ENCODE peak calls at places on chromosomes 16 and 17, in eight cellular contexts. A, I, K, J, Z, H, U and R are unnamed samples.

GRCh38 chr17:21511368-21512195 is 135.4 kb downstream of the KCNJ12 start:
- DNase-seq in A (peak), I (peak), K (peak), J (peak), Z (peak), H (peak), U (peak), R (peak)

GRCh38 chr17:82966415-82966814 is 113.0 kb upstream of the METRNL start:
- DNase-seq in A (no peak), I (no peak), K (no peak), J (no peak), Z (no peak), H (no peak), U (no peak), R (no peak)

GRCh38 chr17:48816438-48816773 is 623 bp downstream of the TTLL6 start:
- DNase-seq in A (no peak), I (no peak), K (no peak), J (no peak), Z (no peak), H (no peak), U (no peak), R (no peak)

GRCh38 chr16:1532081-1532760 is 1.2 kb upstream of the TMEM204 start:
- DNase-seq in A (no peak), I (peak), K (no peak), J (no peak), Z (no peak), H (no peak), U (no peak), R (no peak)

GRCh38 chr17:6684881-6685767 is 28.0 kb downstream of the SLC13A5 start:
- DNase-seq in A (no peak), I (no peak), K (no peak), J (no peak), Z (no peak), H (no peak), U (no peak), R (no peak)

GRCh38 chr16:11260596-11260966 is 4.6 kb upstream of the SOCS1 start:
- DNase-seq in A (no peak), I (no peak), K (no peak), J (no peak), Z (no peak), H (no peak), U (no peak), R (no peak)

GRCh38 chr17:66506641-66507040 is 204.2 kb downstream of the PRKCA start:
- DNase-seq in A (peak), I (no peak), K (no peak), J (no peak), Z (no peak), H (no peak), U (no peak), R (no peak)

GRCh38 chr17:37098910-37099664 is 150.3 kb downstream of the AATF start:
- DNase-seq in A (no peak), I (no peak), K (no peak), J (peak), Z (no peak), H (no peak), U (no peak), R (no peak)

GRCh38 chr17:62573480-62574117 is 53.9 kb upstream of the MRC2 start:
- DNase-seq in A (no peak), I (no peak), K (no peak), J (no peak), Z (no peak), H (no peak), U (no peak), R (no peak)

GRCh38 chr17:33964344-33964979 is 290.6 kb upstream of the CCL2 start:
- DNase-seq in A (no peak), I (no peak), K (no peak), J (no peak), Z (no peak), H (peak), U (no peak), R (no peak)

GRCh38 chr16:27476240-27476639 is 73.5 kb downstream of the GTF3C1 start:
- DNase-seq in A (no peak), I (no peak), K (no peak), J (no peak), Z (no peak), H (no peak), U (no peak), R (no peak)

GRCh38 chr17:14469971-14470370 is 169.1 kb downstream of the HS3ST3B1 start:
- DNase-seq in A (no peak), I (no peak), K (no peak), J (no peak), Z (no peak), H (no peak), U (no peak), R (no peak)

GRCh38 chr17:73519011-73519410 is 125.2 kb downstream of the SDK2 start:
- DNase-seq in A (no peak), I (no peak), K (no peak), J (no peak), Z (no peak), H (no peak), U (no peak), R (no peak)

GRCh38 chr17:82052638-82053059 is 951 bp downstream of the GPS1 start:
- DNase-seq in A (no peak), I (no peak), K (no peak), J (no peak), Z (no peak), H (no peak), U (no peak), R (no peak)

GRCh38 chr17:80261159-80261894 is 675 bp downstream of the RNF213 start:
- DNase-seq in A (peak), I (peak), K (peak), J (no peak), Z (peak), H (peak), U (peak), R (peak)

GRCh38 chr17:16150251-16150859 is 65.0 kb downstream of the NCOR1 start:
- DNase-seq in A (peak), I (no peak), K (no peak), J (no peak), Z (no peak), H (no peak), U (no peak), R (no peak)

GRCh38 chr17:44899074-44899782 is at the start of gene EFTUD2:
- DNase-seq in A (peak), I (peak), K (peak), J (peak), Z (peak), H (peak), U (peak), R (peak)

GRCh38 chr16:23929237-23929636 is 93.5 kb downstream of the PRKCB start:
- DNase-seq in A (no peak), I (no peak), K (no peak), J (no peak), Z (no peak), H (no peak), U (no peak), R (no peak)

GRCh38 chr17:35745749-35746320 is 7.2 kb downstream of the GAS2L2 start:
- DNase-seq in A (no peak), I (no peak), K (no peak), J (no peak), Z (no peak), H (no peak), U (no peak), R (no peak)

GRCh38 chr17:17304521-17304985 is 1.4 kb downstream of the NT5M start:
- DNase-seq in A (no peak), I (no peak), K (no peak), J (no peak), Z (no peak), H (peak), U (no peak), R (no peak)

GRCh38 chr16:84794626-84795025 is 25.2 kb upstream of the CRISPLD2 start:
- DNase-seq in A (no peak), I (no peak), K (no peak), J (no peak), Z (no peak), H (no peak), U (no peak), R (no peak)

GRCh38 chr16:84791088-84791487 is 28.7 kb upstream of the CRISPLD2 start:
- DNase-seq in A (peak), I (no peak), K (no peak), J (peak), Z (no peak), H (no peak), U (no peak), R (no peak)

GRCh38 chr16:84800118-84800517 is 19.7 kb upstream of the CRISPLD2 start:
- DNase-seq in A (no peak), I (no peak), K (no peak), J (no peak), Z (no peak), H (no peak), U (no peak), R (no peak)

GRCh38 chr16:84791501-84791900 is 28.3 kb upstream of the CRISPLD2 start:
- DNase-seq in A (no peak), I (no peak), K (no peak), J (peak), Z (no peak), H (no peak), U (no peak), R (no peak)

GRCh38 chr16:84795338-84796053 is 24.3 kb upstream of the CRISPLD2 start:
- DNase-seq in A (peak), I (peak), K (no peak), J (peak), Z (no peak), H (no peak), U (no peak), R (no peak)
- H3K4me3 ChIP-seq in A (peak), I (no peak), K (no peak), J (no peak), Z (no peak), H (no peak), U (no peak), R (no peak)

DNA sequence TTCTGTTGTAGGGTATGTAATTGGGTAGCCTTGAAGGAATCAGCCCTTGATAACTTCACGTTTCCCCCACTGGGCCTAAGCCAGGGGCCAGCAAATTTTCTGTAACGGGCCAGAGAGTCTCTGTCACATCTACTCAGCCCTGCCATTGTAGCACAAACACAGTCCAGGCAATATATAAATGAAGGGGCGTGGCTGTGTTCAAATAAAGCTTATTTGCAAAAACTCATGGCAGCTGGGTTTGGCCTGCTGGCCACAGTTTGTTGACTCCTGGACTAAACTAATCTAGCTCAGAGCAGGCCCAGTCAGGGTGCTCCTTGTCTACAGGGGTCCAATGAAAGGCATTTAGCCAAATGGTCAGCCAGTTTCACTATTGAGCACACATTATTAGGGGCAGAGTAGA is 141.6 kb downstream of the CCDC182 start:
- DNase-seq in A (no peak), I (no peak), K (no peak), J (no peak), Z (no peak), H (no peak), U (no peak), R (no peak)
- H3K4me3 ChIP-seq in A (no peak), I (no peak), K (no peak), J (no peak), Z (no peak), H (no peak), U (no peak), R (no peak)

DNA sequence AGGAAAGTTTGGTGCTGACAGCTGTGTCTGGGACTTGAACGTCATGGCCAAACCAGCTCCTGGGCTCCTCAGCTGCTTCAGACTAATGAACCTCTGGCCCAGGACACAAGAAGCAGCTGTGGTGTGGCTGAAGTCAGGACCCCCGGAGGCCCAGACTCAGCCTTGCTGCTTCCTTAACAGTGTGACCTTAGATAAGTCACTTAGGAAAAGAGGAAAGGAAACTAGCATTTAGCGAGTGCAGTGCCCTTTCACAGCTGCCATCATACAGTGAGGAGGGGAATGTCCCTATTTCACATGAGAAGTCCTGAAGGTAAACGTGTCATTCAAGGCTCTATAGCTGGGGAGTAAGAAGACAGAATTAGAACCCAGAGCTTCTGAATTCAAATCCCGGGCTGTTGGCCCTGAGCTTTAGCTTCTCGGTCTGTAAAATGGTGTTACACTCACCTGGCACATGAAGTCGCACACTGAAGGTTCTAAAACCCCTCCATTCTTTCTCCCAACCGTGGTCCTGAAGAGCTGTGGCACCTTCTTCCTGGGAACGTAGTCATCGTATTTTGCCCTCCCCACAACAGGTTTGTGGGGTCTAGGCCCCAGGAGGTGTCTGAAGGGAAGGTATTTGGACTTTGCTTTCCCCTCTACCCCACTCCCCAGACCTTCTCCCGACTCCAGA is 910 bp upstream of the RAMP2 start:
- DNase-seq in A (no peak), I (no peak), K (no peak), J (no peak), Z (no peak), H (no peak), U (no peak), R (no peak)
- H3K4me3 ChIP-seq in A (no peak), I (peak), K (no peak), J (no peak), Z (peak), H (no peak), U (no peak), R (no peak)

GRCh38 chr17:50192116-50192872 is 9.1 kb downstream of the COL1A1 start:
- DNase-seq in A (peak), I (no peak), K (no peak), J (no peak), Z (no peak), H (no peak), U (no peak), R (no peak)
- H3K4me3 ChIP-seq in A (peak), I (no peak), K (no peak), J (peak), Z (no peak), H (no peak), U (no peak), R (no peak)